ENCODE peak calls at places on chromosome 20, in four cellular contexts. I, B, K and A are unnamed samples.

GRCh38 chr20:49132995-49133451 is 55.1 kb downstream of the STAU1 start:
- DNase-seq in I (peak), B (no peak), K (no peak), A (no peak)

GRCh38 chr20:22586645-22587310 is 2.4 kb upstream of the FOXA2 start:
- DNase-seq in I (no peak), B (no peak), K (peak), A (no peak)

GRCh38 chr20:4780245-4780644 is 58.5 kb downstream of the PRND start:
- DNase-seq in I (no peak), B (no peak), K (no peak), A (no peak)

GRCh38 chr20:10877345-10877744 is 203.5 kb upstream of the JAG1 start:
- DNase-seq in I (peak), B (no peak), K (no peak), A (no peak)

GRCh38 chr20:8244637-8245036 is 112.6 kb downstream of the PLCB1 start:
- DNase-seq in I (no peak), B (no peak), K (no peak), A (no peak)

GRCh38 chr20:2283706-2284423 is 11.9 kb upstream of the TGM3 start:
- DNase-seq in I (no peak), B (no peak), K (peak), A (no peak)

GRCh38 chr20:48773837-48774418 is 53.9 kb downstream of the PREX1 start:
- DNase-seq in I (peak), B (no peak), K (no peak), A (no peak)

GRCh38 chr20:24993337-24994185 is 1.0 kb upstream of the APMAP start:
- DNase-seq in I (peak), B (no peak), K (no peak), A (no peak)

GRCh38 chr20:297925-298754 is 770 bp downstream of the ZCCHC3 start:
- DNase-seq in I (peak), B (peak), K (peak), A (peak)

GRCh38 chr20:50412069-50412468 is 98.1 kb upstream of the PTPN1 start:
- DNase-seq in I (peak), B (no peak), K (peak), A (no peak)